ENCODE peak calls at places on chromosomes 12 and 14, in eight cellular contexts. Y is adipocyte, B is heart right ventricle, K is endothelial cell of umbilical vein, W is astrocyte, O is uterus, Z is mesenchymal stem cell, H is psoas muscle. A is an unnamed sample.

GRCh38 chr12:110379201-110379600 is 24.3 kb downstream of the ANAPC7 start:
- DNase-seq in B (no peak), K (no peak), O (no peak), H (no peak), W (no peak), Y (peak; percentile 4), Z (no peak), A (no peak)

GRCh38 chr12:94650143-94651056 is at the start of gene TMCC3:
- DNase-seq in Z (peak; percentile 17), Y (peak; percentile 65), B (peak; percentile 58), K (peak; percentile 72), W (no peak), O (peak; percentile 21), H (peak; percentile 75), A (peak; percentile 39)

GRCh38 chr12:27627123-27627835 is 69.0 kb upstream of the REP15 start:
- DNase-seq in W (peak; percentile 88), Z (peak; percentile 64), Y (peak; percentile 86), H (no peak), B (no peak), K (peak; percentile 75), O (peak; percentile 38), A (no peak)

GRCh38 chr12:8501720-8502119 is 11.6 kb upstream of the CLEC4D start:
- DNase-seq in H (no peak), K (no peak), Y (no peak), B (no peak), O (no peak), Z (no peak), W (no peak), A (no peak)

GRCh38 chr12:67034110-67034879 is 234.9 kb upstream of the CAND1 start:
- DNase-seq in K (no peak), W (peak; percentile 55), B (no peak), O (no peak), Z (no peak), H (no peak), Y (peak; percentile 2), A (no peak)

GRCh38 chr12:94239332-94239731 is 91.0 kb downstream of the PLXNC1 start:
- DNase-seq in K (no peak), Z (no peak), O (no peak), Y (no peak), W (no peak), B (no peak), H (no peak), A (no peak)

GRCh38 chr12:52006726-52007157 is at the start of gene TAMALIN:
- DNase-seq in Z (peak; percentile 79), O (peak; percentile 75), B (peak; percentile 84), H (peak; percentile 75), Y (peak; percentile 83), K (peak; percentile 84), W (peak; percentile 26), A (peak; percentile 71)

GRCh38 chr14:24329736-24330135 is 5.1 kb downstream of the ADCY4 start:
- DNase-seq in B (peak; percentile 50), Z (no peak), O (no peak), K (no peak), H (peak; percentile 54), W (no peak), Y (no peak), A (no peak)

GRCh38 chr12:30994274-30994673 is 67.7 kb downstream of the TSPAN11 start:
- DNase-seq in B (peak; percentile 30), Y (no peak), W (no peak), H (no peak), Z (no peak), K (no peak), O (no peak), A (no peak)

GRCh38 chr12:80242341-80242740 is 143.0 kb downstream of the OTOGL start:
- DNase-seq in W (no peak), Y (peak; percentile 4), H (no peak), O (no peak), Z (no peak), K (no peak), B (no peak), A (no peak)

GRCh38 chr12:80239867-80240266 is 140.5 kb downstream of the OTOGL start:
- DNase-seq in O (no peak), W (no peak), K (no peak), H (no peak), B (no peak), Y (no peak), Z (no peak), A (no peak)

DNA sequence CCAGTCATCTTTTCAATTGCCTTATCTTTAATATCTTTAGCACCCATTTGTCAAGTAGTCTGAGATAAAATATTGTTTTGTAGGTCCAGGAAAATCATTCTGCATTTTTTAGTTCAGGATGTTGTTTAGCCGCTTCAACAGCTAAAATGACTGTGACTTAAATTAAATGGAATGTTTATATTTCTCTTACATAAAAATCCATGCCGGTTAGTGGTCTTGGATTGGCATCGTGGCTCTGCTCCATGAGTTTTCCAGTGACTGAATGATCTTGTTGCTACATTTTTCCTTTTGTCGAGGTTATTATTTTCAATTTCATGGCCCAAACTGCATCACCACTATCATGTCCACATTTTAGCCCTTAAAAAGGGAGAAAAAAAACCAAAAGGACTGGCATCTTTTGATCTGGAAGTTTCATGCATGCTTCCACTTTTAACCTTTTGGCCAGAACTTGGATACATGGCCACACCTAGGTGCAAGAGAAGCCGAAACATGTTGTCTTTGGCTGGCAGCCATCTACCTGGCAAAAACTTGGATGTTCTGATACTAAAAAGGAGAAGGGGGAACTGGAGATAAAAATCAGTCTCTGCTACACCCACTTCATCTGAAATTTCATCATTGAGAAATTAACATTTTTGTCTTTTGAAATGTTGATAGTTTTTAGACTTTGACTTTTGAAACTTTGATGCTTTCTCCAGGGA is 142.4 kb downstream of the OTOGL start:
- DNase-seq in K (peak; percentile 67), Y (peak; percentile 63), W (peak; percentile 84), Z (no peak), O (no peak), B (no peak), H (no peak), A (no peak)
- H3K4me1 ChIP-seq in K (peaks cover 22% of the 10 kb centered on the region), Y (no peaks in the 10 kb centered on the region), W (peaks cover 11% of the 10 kb centered on the region), Z (no peaks in the 10 kb centered on the region), O (no peaks in the 10 kb centered on the region), B (no peaks in the 10 kb centered on the region), H (no peaks in the 10 kb centered on the region), A (no peaks in the 10 kb centered on the region)

GRCh38 chr14:106228541-106229158 is 702.3 kb downstream of the TMEM121 start:
- DNase-seq in K (no peak), W (no peak), O (no peak), B (no peak), Y (no peak), H (no peak), Z (no peak), A (no peak)

GRCh38 chr14:106222736-106223135 is 696.4 kb downstream of the TMEM121 start:
- DNase-seq in W (no peak), Y (no peak), O (no peak), Z (no peak), B (no peak), K (no peak), H (no peak), A (no peak)

GRCh38 chr14:106227793-106228192 is 701.4 kb downstream of the TMEM121 start:
- DNase-seq in W (no peak), Z (no peak), B (no peak), Y (no peak), O (no peak), H (no peak), K (no peak), A (no peak)

DNA sequence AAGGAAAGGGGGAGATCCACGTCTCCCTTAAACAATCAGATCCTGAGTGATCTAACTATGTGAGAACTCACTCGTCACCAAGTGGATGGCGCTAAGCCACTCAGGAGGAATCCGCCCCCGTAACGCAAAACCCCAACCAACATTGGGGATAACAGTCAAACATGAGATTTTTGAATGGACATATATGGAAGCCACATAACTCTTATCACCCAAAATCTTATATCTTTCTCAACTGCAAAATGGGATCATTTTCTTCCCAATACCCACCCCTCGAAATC is 698.2 kb downstream of the TMEM121 start:
- DNase-seq in B (no peak), O (no peak), Y (no peak), W (no peak), K (no peak), Z (no peak), H (no peak), A (no peak)
- H3K9me3 ChIP-seq in B (no peaks in the 10 kb centered on the region), O (no peaks in the 10 kb centered on the region), Y (no peaks in the 10 kb centered on the region), W (no peaks in the 10 kb centered on the region), K (no peaks in the 10 kb centered on the region), Z (no peaks in the 10 kb centered on the region), H (no peaks in the 10 kb centered on the region), A (no peaks in the 10 kb centered on the region)

DNA sequence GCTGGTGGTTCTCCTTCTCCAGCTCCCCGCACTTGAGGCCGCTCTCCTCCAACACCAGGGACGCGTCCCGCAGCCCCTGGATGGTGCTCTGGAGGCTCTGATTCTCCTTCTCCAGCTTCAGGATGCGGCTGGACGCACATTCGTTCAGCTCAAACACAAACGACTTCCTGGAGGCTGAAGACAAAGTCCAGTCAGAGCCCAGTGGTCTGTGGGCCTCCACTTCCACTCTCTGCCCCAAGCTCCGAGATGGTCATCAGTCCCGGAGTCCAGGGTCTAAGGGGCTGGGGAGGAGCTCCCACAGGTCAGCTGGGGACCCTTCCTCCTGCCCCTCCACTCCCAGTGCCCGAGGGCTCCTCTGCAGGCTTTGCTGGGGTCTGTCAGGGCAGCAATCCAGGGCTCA is 76.6 kb upstream of the GPR68 start:
- DNase-seq in Z (no peak), K (no peak), O (no peak), W (no peak), H (no peak), B (no peak), Y (no peak), A (no peak)
- H3K4me1 ChIP-seq in Z (peaks cover 4% of the 10 kb centered on the region), K (peaks cover 51% of the 10 kb centered on the region), O (peaks cover 12% of the 10 kb centered on the region), W (peaks cover 5% of the 10 kb centered on the region), H (no peaks in the 10 kb centered on the region), B (peaks cover 68% of the 10 kb centered on the region), Y (peaks cover 9% of the 10 kb centered on the region), A (peaks cover 11% of the 10 kb centered on the region)

GRCh38 chr12:132925597-132926416 is 30.3 kb downstream of the ZNF605 start:
- DNase-seq in Y (no peak), H (no peak), O (no peak), B (no peak), K (no peak), W (no peak), Z (peak; percentile 6), A (no peak)

GRCh38 chr12:132922676-132923075 is 33.4 kb downstream of the ZNF605 start:
- DNase-seq in O (no peak), W (no peak), K (no peak), H (no peak), Z (no peak), B (no peak), Y (no peak), A (no peak)

GRCh38 chr12:132924356-132924755 is 31.8 kb downstream of the ZNF605 start:
- DNase-seq in Y (no peak), W (no peak), K (no peak), H (no peak), B (no peak), O (no peak), Z (no peak), A (no peak)

GRCh38 chr12:132921685-132922084 is 34.3 kb upstream of the CHFR start:
- DNase-seq in B (no peak), Z (no peak), O (no peak), H (no peak), K (no peak), W (no peak), Y (no peak), A (no peak)

DNA sequence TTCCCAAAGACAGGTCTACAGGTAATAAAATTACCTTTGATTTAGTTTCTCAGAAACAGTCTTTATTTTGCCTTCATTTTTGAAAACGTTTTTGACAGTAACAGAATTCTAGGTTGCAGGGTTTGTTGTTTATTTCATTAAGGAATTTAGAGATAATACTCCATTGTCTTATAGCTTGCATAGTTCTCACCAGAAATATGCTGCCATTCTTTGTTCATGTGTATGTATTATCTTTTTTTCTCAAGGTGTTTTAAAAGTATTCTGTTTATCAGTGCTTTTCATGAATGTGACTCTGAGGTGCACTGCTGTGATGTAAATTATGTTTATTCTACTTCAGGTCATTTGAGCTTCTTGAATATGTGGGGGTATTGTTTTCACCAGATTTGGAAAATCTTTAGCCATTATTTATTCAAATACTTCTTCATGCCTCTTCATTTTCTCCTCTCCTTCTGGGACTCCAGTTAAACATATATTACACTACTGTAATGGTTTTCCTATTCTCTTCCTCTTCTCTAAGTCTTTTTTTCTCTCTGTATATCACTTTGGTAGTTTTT is 32.7 kb downstream of the ZNF605 start:
- DNase-seq in B (no peak), K (no peak), Z (no peak), W (no peak), Y (no peak), O (no peak), H (no peak), A (no peak)
- H3K9me3 ChIP-seq in B (peaks cover 100% of the 10 kb centered on the region), K (peaks cover 26% of the 10 kb centered on the region), Z (peaks cover 94% of the 10 kb centered on the region), W (peaks cover 56% of the 10 kb centered on the region), Y (peaks cover 100% of the 10 kb centered on the region), O (peaks cover 80% of the 10 kb centered on the region), H (peaks cover 98% of the 10 kb centered on the region), A (peaks cover 12% of the 10 kb centered on the region)